ENCODE peak calls at places on chromosomes 4 and X, in six cellular contexts. J, N, U, V, M and R are unnamed samples.

GRCh38 chr4:163166041-163166579 is 580 bp downstream of the NAF1 start:
- DNase-seq in J (peak; percentile 76), N (peak; percentile 47), U (peak; percentile 46), V (peak; percentile 62), M (peak; percentile 81), R (peak; percentile 70)

GRCh38 chr4:38985363-38986065 is 46.7 kb downstream of the TMEM156 start:
- DNase-seq in J (no peak), N (no peak), U (peak; percentile 27), V (no peak), M (no peak), R (no peak)

GRCh38 chr4:183797445-183798248 is 107.5 kb upstream of the STOX2 start:
- DNase-seq in J (no peak), N (no peak), U (no peak), V (peak; percentile 33), M (peak; percentile 75), R (no peak)

GRCh38 chr4:7673111-7673510 is 238.4 kb upstream of the PSAPL1 start:
- DNase-seq in J (no peak), N (no peak), U (no peak), V (peak; percentile 87), M (no peak), R (no peak)

GRCh38 chr4:73864365-73864764 is 4.8 kb upstream of the CXCL1 start:
- DNase-seq in J (no peak), N (no peak), U (no peak), V (peak; percentile 38), M (no peak), R (no peak)

GRCh38 chrX:120463241-120463640 is 5.9 kb downstream of the LAMP2 start:
- DNase-seq in J (no peak), N (no peak), U (no peak), V (peak; percentile 72), M (no peak), R (peak; percentile 49)

GRCh38 chr4:76199664-76200211 is 13.9 kb downstream of the SCARB2 start:
- DNase-seq in J (no peak), N (peak; percentile 15), U (peak; percentile 77), V (no peak), M (no peak), R (no peak)

GRCh38 chrX:141341341-141341740 is 99.0 kb upstream of the SPANXC start:
- DNase-seq in J (no peak), N (no peak), U (no peak), V (no peak), M (no peak), R (no peak)

GRCh38 chr4:47643845-47644244 is 158.8 kb downstream of the ATP10D start:
- DNase-seq in J (no peak), N (no peak), U (no peak), V (no peak), M (no peak), R (no peak)

GRCh38 chrX:131841496-131842410 is 181.3 kb upstream of the STK26 start:
- DNase-seq in J (no peak), N (peak; percentile 13), U (no peak), V (peak; percentile 71), M (no peak), R (peak; percentile 26)

GRCh38 chrX:66889418-66889817 is 250.5 kb upstream of the EDA2R start:
- DNase-seq in J (no peak), N (no peak), U (no peak), V (peak; percentile 11), M (no peak), R (no peak)

GRCh38 chrX:19883878-19884277 is 3.5 kb downstream of the SH3KBP1 start:
- DNase-seq in J (no peak), N (peak; percentile 34), U (peak; percentile 55), V (no peak), M (no peak), R (no peak)

GRCh38 chr4:149709640-149710039 is 106.0 kb downstream of the IQCM start:
- DNase-seq in J (no peak), N (no peak), U (no peak), V (no peak), M (no peak), R (no peak)

GRCh38 chr4:73019462-73020047 is 50.0 kb downstream of the COX18 start:
- DNase-seq in J (no peak), N (no peak), U (no peak), V (peak; percentile 46), M (no peak), R (no peak)

GRCh38 chrX:135389717-135390116 is 32.0 kb upstream of the SMIM10L2A start:
- DNase-seq in J (no peak), N (no peak), U (no peak), V (no peak), M (no peak), R (no peak)

GRCh38 chrX:154840856-154841255 is 6.4 kb upstream of the SMIM9 start:
- DNase-seq in J (no peak), N (no peak), U (no peak), V (peak; percentile 71), M (no peak), R (no peak)

GRCh38 chr4:169185133-169185956 is 85.4 kb downstream of the SH3RF1 start:
- DNase-seq in J (no peak), N (no peak), U (no peak), V (no peak), M (no peak), R (no peak)

GRCh38 chr4:99025506-99025905 is 30.0 kb downstream of the METAP1 start:
- DNase-seq in J (no peak), N (no peak), U (no peak), V (no peak), M (no peak), R (no peak)

GRCh38 chr4:18850763-18851331 is 829.3 kb upstream of the LCORL start:
- DNase-seq in J (no peak), N (no peak), U (no peak), V (no peak), M (no peak), R (no peak)

GRCh38 chr4:182102576-182102975 is 140.6 kb upstream of the TENM3 start:
- DNase-seq in J (no peak), N (no peak), U (no peak), V (no peak), M (no peak), R (no peak)

GRCh38 chrX:3295731-3296130 is 50.7 kb downstream of the MXRA5 start:
- DNase-seq in J (no peak), N (no peak), U (no peak), V (peak; percentile 8), M (no peak), R (no peak)

DNA sequence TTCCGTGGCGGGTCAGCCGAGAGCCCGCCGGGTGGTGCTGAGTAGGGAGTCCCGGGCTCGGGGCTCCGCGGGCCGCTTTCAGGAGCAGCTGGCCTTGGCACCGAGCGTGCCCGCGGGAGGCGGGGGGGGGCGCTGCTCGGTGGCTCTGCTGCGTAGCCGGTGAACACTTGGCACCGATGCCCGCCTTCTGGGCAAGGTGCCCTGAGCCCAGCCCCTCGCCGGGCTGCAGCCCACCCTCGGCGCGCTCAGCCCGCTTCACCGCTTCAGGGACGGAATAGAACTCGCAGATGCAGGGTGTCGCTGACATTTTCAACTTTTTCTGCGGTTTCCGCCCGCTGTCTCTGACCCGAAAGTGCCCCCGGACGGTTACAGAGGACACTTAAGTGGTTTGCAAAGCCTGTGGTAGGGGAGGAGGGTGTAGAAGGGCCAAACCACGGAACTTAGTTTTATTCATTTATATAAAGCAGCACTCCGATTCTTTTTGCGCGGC is 659 bp downstream of the CD38 start:
- DNase-seq in J (no peak), N (peak; percentile 57), U (peak; percentile 69), V (peak; percentile 96), M (peak; percentile 76), R (peak; percentile 34)
- TF ChIP-seq CTCF in J (no peak), N (no peak), U (no peak), V (no peak), M (no peak), R (no peak)

GRCh38 chrX:48468693-48469691 is 1.1 kb downstream of the SLC38A5 start:
- DNase-seq in J (no peak), N (peak; percentile 40), U (peak; percentile 43), V (peak; percentile 76), M (no peak), R (no peak)

GRCh38 chrX:48466696-48467095 is 3.4 kb downstream of the SLC38A5 start:
- DNase-seq in J (no peak), N (no peak), U (no peak), V (peak; percentile 34), M (no peak), R (no peak)

GRCh38 chrX:48467331-48467761 is 2.7 kb downstream of the SLC38A5 start:
- DNase-seq in J (no peak), N (no peak), U (no peak), V (no peak), M (no peak), R (no peak)

GRCh38 chrX:48470110-48470832 is at the start of gene SLC38A5:
- DNase-seq in J (no peak), N (no peak), U (no peak), V (no peak), M (no peak), R (no peak)

DNA sequence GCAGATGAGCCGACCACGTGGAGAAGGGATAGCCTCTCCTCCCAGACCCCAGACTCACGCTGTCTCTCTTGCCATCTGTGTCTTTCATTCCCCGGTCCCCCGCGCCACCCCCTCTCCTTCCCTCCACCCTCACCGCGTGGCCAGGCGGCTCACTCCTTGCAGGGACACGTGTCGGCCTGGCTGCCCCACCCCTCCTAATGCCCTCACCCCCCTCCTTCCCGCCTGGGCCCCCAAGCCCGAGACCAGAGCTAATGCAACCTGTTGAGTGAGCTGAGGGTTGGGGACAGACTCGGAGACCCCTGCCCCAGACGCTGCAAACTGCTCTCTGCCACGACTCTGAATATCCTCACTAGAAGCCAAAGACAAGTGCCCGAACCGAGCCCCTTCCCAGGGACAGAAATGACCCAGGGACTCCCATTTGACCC is 1.8 kb downstream of the SLC38A5 start:
- DNase-seq in J (no peak), N (peak; percentile 20), U (peak; percentile 32), V (peak; percentile 74), M (peak; percentile 76), R (no peak)
- H3K4me3 ChIP-seq in J (peak overlapping the region; percentile 40), N (peak overlapping the region; percentile 70), U (peak overlapping the region; percentile 48), V (peak overlapping the region; percentile 92), M (peak overlapping the region; percentile 41), R (peak overlapping the region; percentile 38)

GRCh38 chrX:37887347-37887746 is 40.0 kb upstream of the DYNLT3 start:
- DNase-seq in J (no peak), N (no peak), U (no peak), V (no peak), M (no peak), R (no peak)

GRCh38 chrX:37888010-37888409 is 40.6 kb upstream of the DYNLT3 start:
- DNase-seq in J (no peak), N (no peak), U (no peak), V (no peak), M (no peak), R (no peak)

GRCh38 chrX:37879692-37880091 is 32.3 kb upstream of the DYNLT3 start:
- DNase-seq in J (no peak), N (no peak), U (no peak), V (no peak), M (no peak), R (no peak)

DNA sequence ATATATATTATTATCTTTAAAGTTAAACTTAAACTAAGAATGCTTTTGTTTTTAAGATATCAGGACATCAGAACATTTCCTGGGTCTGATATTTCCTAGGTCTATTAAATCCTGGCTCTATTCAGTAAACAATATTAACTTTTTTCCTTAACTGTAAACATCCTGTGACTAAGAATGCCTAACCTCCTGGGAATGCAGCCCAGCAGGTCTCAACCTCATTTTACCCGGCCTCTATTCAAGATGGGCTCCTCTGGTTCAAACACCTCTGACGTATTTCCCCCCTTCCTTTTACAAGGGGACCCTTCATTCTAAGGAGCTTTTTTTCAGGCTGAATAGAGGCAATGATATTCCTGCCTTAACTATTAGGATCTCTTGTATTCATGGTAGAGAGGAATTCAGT is 35.8 kb upstream of the DYNLT3 start:
- DNase-seq in J (no peak), N (no peak), U (no peak), V (no peak), M (no peak), R (no peak)
- TF ChIP-seq CTCF in J (no peak), N (no peak), U (no peak), V (no peak), M (no peak), R (no peak)

GRCh38 chr4:141220271-141220654 is 432 bp upstream of the ZNF330 start:
- DNase-seq in J (no peak), N (no peak), U (no peak), V (no peak), M (no peak), R (no peak)
- H3K4me3 ChIP-seq in J (peak overlapping the region; percentile 99), N (peak overlapping the region; percentile 88), U (peak overlapping the region; percentile 83), V (peak overlapping the region; percentile 94), M (peak overlapping the region; percentile 76), R (no peak overlapping the region)